ENCODE peak calls at places on chromosomes 16 and 17, in four cellular contexts. Q is neuronal stem cell, W is mesendoderm, A is H9. H is an unnamed sample.

GRCh38 chr17:8015957-8016631 is 13.7 kb downstream of the GUCY2D start:
- DNase-seq in Q (no peak), W (no peak), A (peak; percentile 75), H (no peak)

GRCh38 chr16:74252329-74252728 is 44.3 kb upstream of the PSMD7 start:
- DNase-seq in A (no peak), W (peak; percentile 11), Q (no peak), H (no peak)

GRCh38 chr16:88141580-88141979 is 190.3 kb downstream of the BANP start:
- DNase-seq in W (no peak), A (no peak), Q (no peak), H (no peak)

GRCh38 chr17:65050438-65050837 is 6.1 kb downstream of the GNA13 start:
- DNase-seq in Q (no peak), W (no peak), A (no peak), H (no peak)

GRCh38 chr16:73277066-73277465 is 229.1 kb upstream of the ZFHX3 start:
- DNase-seq in A (no peak), Q (no peak), W (no peak), H (no peak)

GRCh38 chr17:27650836-27651235 is 19.8 kb downstream of the LGALS9 start:
- DNase-seq in W (no peak), A (no peak), Q (no peak), H (no peak)

GRCh38 chr16:24493859-24494258 is 45.5 kb upstream of the RBBP6 start:
- DNase-seq in W (no peak), Q (no peak), A (no peak), H (no peak)

GRCh38 chr16:28823291-28823718 is 506 bp downstream of the ATXN2L start:
- DNase-seq in Q (no peak), W (no peak), A (no peak), H (no peak)

GRCh38 chr16:27795992-27796614 is 246.2 kb downstream of the KATNIP start:
- DNase-seq in A (peak; percentile 74), Q (peak; percentile 66), W (peak; percentile 62), H (peak; percentile 31)

GRCh38 chr16:3067929-3068288 is 2.5 kb downstream of the IL32 start:
- DNase-seq in A (no peak), W (no peak), Q (no peak), H (no peak)
- H3K27ac ChIP-seq in A (no peak overlapping the region), W (no peak overlapping the region), Q (no peak overlapping the region), H (no peak overlapping the region)

GRCh38 chr16:70395345-70395901 is 43.5 kb downstream of the ST3GAL2 start:
- DNase-seq in W (peak; percentile 83), Q (peak; percentile 48), A (peak; percentile 90), H (peak; percentile 22)

GRCh38 chr16:70399326-70399725 is 39.6 kb downstream of the ST3GAL2 start:
- DNase-seq in Q (no peak), W (no peak), A (no peak), H (no peak)

GRCh38 chr16:70398177-70398743 is 40.6 kb downstream of the ST3GAL2 start:
- DNase-seq in A (no peak), W (no peak), Q (no peak), H (no peak)

GRCh38 chr16:70394853-70395252 is 44.0 kb downstream of the ST3GAL2 start:
- DNase-seq in W (no peak), A (no peak), Q (no peak), H (no peak)

DNA sequence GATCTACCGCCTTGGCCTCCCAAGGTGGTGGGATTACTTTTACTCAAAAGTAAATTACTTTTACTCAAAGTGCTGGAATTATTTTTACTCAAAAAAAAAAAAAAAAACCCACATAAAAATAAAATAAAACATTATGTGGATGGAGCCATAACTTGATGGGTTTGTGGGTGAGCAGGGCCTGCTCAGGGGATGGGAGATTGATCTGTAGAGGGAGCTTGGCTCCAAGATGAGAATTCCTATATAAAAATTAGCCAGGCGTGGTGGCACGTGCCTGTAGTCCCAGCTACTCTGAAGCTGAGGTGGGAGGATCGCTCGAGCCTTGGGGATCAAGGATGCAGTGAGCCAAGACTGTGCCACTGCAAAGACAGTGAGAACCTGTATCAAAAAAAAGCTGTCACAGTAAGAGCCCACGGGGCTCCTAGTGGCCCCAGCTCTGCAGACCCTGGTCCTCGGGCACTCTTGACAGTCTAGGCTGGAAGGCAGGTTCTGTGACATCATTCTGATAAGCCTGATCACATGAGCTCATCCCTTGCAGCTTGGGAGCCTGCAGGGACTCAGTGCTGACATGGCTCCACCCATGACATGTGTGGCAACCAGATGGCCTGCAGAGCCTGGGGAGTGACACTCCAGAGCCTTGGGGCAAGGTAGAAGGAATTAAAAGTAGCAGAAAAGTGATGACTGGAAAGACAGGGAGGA is 42.5 kb downstream of the ST3GAL2 start:
- DNase-seq in A (no peak), W (peak; percentile 88), Q (no peak), H (peak; percentile 42)
- H3K79me1 ChIP-seq in A (no peaks in the 10 kb centered on the region), W (peaks cover 7% of the 10 kb centered on the region), Q (peaks cover 5% of the 10 kb centered on the region), H (peaks cover 68% of the 10 kb centered on the region)

GRCh38 chr17:63405020-63405419 is 41.1 kb downstream of the CYB561 start:
- DNase-seq in Q (no peak), W (no peak), A (no peak), H (no peak)

GRCh38 chr17:63405741-63406261 is 40.3 kb downstream of the CYB561 start:
- DNase-seq in Q (no peak), A (no peak), W (peak; percentile 69), H (peak; percentile 92)

GRCh38 chr17:63399856-63400255 is 46.2 kb downstream of the CYB561 start:
- DNase-seq in Q (no peak), A (no peak), W (peak; percentile 10), H (peak; percentile 45)

GRCh38 chr17:63399316-63399715 is 46.8 kb downstream of the CYB561 start:
- DNase-seq in A (no peak), Q (no peak), W (no peak), H (peak; percentile 70)

DNA sequence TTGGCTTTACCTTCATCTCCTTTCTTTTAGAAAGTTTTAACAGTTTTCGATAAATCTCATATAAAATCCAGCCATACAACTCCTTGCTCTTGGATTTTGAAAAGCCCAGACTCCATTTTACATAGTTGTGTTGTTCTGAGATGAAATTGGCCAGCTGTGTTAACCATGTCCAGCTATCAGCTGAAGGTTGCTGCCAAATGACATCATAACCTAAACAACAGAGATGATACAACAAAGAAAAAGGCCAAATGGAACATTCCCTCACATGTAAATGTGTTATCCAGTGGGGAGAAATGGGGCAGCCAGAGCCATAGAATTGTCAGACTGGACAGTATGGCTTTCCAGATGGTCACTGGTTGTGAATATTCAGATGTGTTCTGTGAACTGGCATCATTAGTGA is 43.3 kb downstream of the CYB561 start:
- DNase-seq in A (no peak), Q (no peak), W (no peak), H (peak; percentile 93)
- H3K27ac ChIP-seq in A (no peak overlapping the region), Q (no peak overlapping the region), W (no peak overlapping the region), H (no peak overlapping the region)

GRCh38 chr16:22311520-22311919 is 14.3 kb downstream of the POLR3E start:
- DNase-seq in A (no peak), W (no peak), Q (no peak), H (no peak)

GRCh38 chr16:22313141-22313781 is 16.1 kb downstream of the POLR3E start:
- DNase-seq in Q (no peak), W (no peak), A (no peak), H (no peak)

GRCh38 chr16:22306788-22307187 is 9.6 kb downstream of the POLR3E start:
- DNase-seq in Q (no peak), A (no peak), W (no peak), H (no peak)

GRCh38 chr16:22307838-22308237 is 10.6 kb downstream of the POLR3E start:
- DNase-seq in W (no peak), A (no peak), Q (no peak), H (no peak)

DNA sequence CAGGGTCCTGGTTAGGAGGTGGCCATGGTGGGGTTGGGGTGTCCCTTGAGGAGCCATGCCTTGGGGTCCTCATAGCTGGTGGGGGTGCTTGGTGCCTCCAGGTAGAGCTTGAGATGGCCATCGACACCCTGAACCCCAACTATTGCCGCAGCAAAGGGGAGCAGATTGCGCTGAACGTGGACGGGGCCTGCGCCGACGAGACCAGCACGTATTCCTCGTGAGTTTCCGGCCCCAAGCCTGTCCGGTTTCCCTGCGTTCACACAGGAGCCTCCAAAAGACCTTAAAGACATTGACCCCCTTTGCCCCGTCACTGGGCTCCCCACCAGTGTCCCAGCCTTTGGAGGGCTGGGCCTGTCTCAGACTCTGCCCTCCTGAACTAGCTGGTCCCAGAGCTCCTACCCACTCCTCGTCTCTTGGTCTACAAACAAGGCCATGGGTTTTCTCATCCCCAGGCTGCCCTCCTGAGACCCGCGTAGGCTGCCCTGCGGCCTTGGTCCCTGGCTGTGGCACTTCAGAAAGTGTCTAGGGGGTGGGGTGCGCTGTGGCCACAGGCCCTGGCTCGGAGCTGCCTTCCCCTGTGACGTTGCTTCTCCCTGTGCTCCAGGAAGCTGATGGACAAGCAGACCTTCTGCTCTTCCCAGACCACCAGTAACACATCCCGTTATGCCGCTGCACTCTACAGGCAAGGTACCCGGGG is 11.8 kb downstream of the POLR3E start:
- DNase-seq in A (no peak), W (no peak), Q (no peak), H (no peak)
- H3K79me1 ChIP-seq in A (no peaks in the 10 kb centered on the region), W (peaks cover 4% of the 10 kb centered on the region), Q (peaks cover 13% of the 10 kb centered on the region), H (peaks cover 30% of the 10 kb centered on the region)

DNA sequence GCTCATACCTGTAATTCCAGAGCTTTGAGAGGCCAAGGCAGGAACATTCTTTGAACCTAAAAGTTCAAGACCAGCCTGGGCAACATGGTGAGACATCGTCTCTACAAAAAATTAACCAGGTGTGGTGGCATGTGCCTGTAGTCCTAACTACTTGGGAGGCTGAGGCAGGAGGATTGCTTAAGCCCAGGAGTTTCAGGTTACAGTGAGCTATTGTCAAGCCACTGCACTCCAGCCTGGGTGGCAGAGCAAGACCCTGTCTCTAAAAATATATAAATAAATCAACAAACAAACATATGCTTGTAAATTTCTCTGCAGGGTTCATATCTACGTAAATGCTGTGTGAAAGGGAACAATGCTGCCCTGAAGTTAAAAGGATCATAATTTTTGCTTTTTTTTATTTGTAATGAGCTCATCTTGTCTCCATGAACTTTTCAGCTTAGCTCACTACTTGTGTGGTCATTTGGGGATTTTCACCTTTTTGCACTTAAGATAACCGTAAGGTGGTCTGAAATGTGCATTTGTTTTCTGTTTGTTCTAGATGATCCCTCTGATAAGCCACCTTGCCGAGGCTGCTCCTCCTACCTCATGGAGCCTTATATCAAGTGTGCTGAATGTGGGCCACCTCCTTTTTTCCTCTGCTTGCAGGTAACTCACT is 16.4 kb downstream of the TADA2A start:
- DNase-seq in Q (no peak), A (no peak), W (peak; percentile 59), H (no peak)
- H3K27ac ChIP-seq in Q (no peak overlapping the region), A (no peak overlapping the region), W (no peak overlapping the region), H (no peak overlapping the region)

DNA sequence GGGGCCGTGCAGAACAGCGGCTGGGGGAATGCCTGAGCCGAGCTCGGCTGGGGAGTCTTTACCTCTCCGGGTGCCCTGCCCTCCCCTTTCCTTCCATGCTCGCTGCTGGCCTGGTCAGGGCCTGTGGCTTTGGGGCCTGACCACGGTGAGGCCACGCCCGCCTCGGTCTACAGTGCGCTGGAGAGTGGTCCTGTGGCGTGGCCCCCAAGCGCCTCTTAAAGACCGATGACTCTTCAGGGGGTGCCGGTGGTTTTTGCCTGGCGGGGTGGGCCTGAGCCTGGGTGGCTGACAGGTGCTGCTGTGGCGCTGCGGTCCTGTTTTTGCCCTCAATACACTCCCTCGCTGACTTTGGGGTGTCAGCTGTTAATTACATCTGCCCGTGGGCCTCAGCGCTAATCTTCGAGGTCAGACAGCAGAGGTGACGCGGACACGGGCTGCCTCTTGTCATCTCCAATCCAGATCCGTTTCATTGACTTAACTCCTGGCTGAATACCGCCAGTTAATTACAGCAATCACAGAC is 29.7 kb downstream of the GSE1 start:
- DNase-seq in Q (no peak), W (no peak), A (no peak), H (no peak)
- H3K79me1 ChIP-seq in Q (peaks cover 2% of the 10 kb centered on the region), W (peaks cover 7% of the 10 kb centered on the region), A (peaks cover 9% of the 10 kb centered on the region), H (peaks cover 46% of the 10 kb centered on the region)

DNA sequence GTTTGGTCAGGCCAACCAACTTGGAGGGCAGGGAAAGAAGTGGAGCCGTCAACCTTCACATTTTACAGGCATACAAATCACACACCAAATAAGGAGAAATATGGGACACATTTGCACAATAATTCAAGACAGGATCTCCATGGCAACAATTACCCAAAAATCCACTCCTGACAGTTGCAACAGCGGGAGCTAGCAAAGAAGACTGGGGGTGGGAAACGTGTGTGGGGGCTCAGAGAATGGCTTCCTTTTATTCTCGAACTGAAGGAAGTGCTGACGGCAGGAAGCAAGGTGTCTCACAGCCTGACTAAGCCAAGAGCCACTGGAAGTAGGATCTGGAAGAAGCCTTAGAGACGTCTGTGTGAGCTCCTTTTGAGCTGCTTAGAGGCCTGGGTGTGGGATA is 20.9 kb downstream of the RPRML start:
- DNase-seq in A (no peak), W (no peak), Q (no peak), H (no peak)
- H3K27ac ChIP-seq in A (no peak overlapping the region), W (no peak overlapping the region), Q (no peak overlapping the region), H (no peak overlapping the region)